ENCODE peak calls at places on chromosomes 13 and 19, in ten cellular contexts. J is RWPE1; N is PC-3; P is CD4-positive, alpha-beta T cell; G is endothelial cell; V is heart left ventricle; Z is fibroblast of lung; B is GM10248; O is Calu3; C is neural progenitor cell. F is an unnamed sample.

GRCh38 chr13:73303858-73304257 is 245.1 kb downstream of the KLF5 start:
- DNase-seq in C (no peak), O (no peak), V (no peak), G (no peak), J (peak), N (peak), Z (no peak), B (no peak), P (no peak), F (no peak)

GRCh38 chr19:46901701-46902401 is 41.1 kb downstream of the ARHGAP35 start:
- DNase-seq in J (peak), Z (no peak), G (no peak), N (peak), B (no peak), V (no peak), P (no peak), C (no peak), O (no peak), F (no peak)

GRCh38 chr13:24208314-24208713 is 47.8 kb downstream of the SPATA13 start:
- DNase-seq in J (peak), N (peak), P (no peak), Z (peak), O (no peak), C (no peak), G (no peak), B (no peak), V (peak), F (no peak)

GRCh38 chr13:88000239-88000638 is 329.1 kb downstream of the SLITRK5 start:
- DNase-seq in Z (no peak), J (no peak), N (no peak), C (no peak), G (no peak), V (no peak), B (no peak), P (no peak), O (no peak), F (no peak)

GRCh38 chr13:100347941-100348340 is 240.6 kb downstream of the GGACT start:
- DNase-seq in P (no peak), G (no peak), J (peak), O (no peak), B (no peak), Z (peak), N (peak), C (no peak), V (no peak), F (no peak)

GRCh38 chr13:112619730-112620639 is 32.0 kb upstream of the TUBGCP3 start:
- DNase-seq in J (peak), O (no peak), V (peak), N (no peak), B (no peak), P (no peak), C (peak), Z (peak), G (peak), F (no peak)

GRCh38 chr13:43573361-43573740 is 213.4 kb downstream of the ENOX1 start:
- DNase-seq in G (no peak), V (no peak), P (no peak), N (peak), J (peak), Z (no peak), C (no peak), O (peak), B (no peak), F (no peak)

GRCh38 chr13:44364601-44365000 is 9.0 kb upstream of the SERP2 start:
- DNase-seq in P (no peak), O (peak), C (peak), V (no peak), J (peak), N (peak), B (no peak), G (no peak), Z (peak), F (no peak)

GRCh38 chr13:41782086-41782485 is 178.8 kb downstream of the VWA8 start:
- DNase-seq in Z (no peak), P (no peak), B (no peak), V (no peak), G (no peak), N (no peak), J (no peak), C (peak), O (no peak), F (no peak)

GRCh38 chr13:42836930-42837329 is 55.5 kb downstream of the FAM216B start:
- DNase-seq in N (peak), Z (peak), C (peak), G (no peak), B (no peak), J (no peak), V (no peak), O (peak), P (no peak), F (no peak)

GRCh38 chr19:47432091-47432490 is 12.8 kb upstream of the MEIS3 start:
- DNase-seq in O (no peak), N (no peak), P (no peak), J (no peak), V (no peak), Z (no peak), G (no peak), B (no peak), C (no peak), F (no peak)

GRCh38 chr13:51760592-51760991 is 43.4 kb downstream of the DHRS12 start:
- DNase-seq in N (no peak), Z (no peak), B (no peak), P (no peak), O (no peak), C (no peak), J (no peak), G (no peak), V (no peak), F (no peak)

GRCh38 chr19:45439569-45440258 is 16.0 kb upstream of the ERCC1 start:
- DNase-seq in G (peak), J (peak), C (peak), P (peak), Z (peak), N (peak), B (peak), V (peak), O (peak), F (peak)

GRCh38 chr19:33691736-33692135 is 70.0 kb downstream of the CHST8 start:
- DNase-seq in O (no peak), N (no peak), V (no peak), Z (no peak), P (no peak), C (no peak), B (no peak), G (no peak), J (no peak), F (no peak)

GRCh38 chr13:22801402-22802003 is 379.3 kb upstream of the SGCG start:
- DNase-seq in P (no peak), B (no peak), N (no peak), Z (peak), O (no peak), J (no peak), C (peak), G (no peak), V (no peak), F (no peak)

GRCh38 chr19:55346725-55347441 is 7.2 kb downstream of the KMT5C start:
- DNase-seq in V (no peak), C (no peak), B (no peak), Z (no peak), G (no peak), P (no peak), N (no peak), J (no peak), O (no peak), F (no peak)

GRCh38 chr19:17450264-17451075 is 2.0 kb upstream of the TMEM221 start:
- DNase-seq in G (no peak), B (peak), Z (no peak), J (peak), V (no peak), N (peak), O (peak), P (no peak), C (no peak), F (peak)

GRCh38 chr19:3543150-3544053 is 4.4 kb downstream of the TEKTIP1 start:
- DNase-seq in N (no peak), P (no peak), V (peak), C (no peak), Z (no peak), O (no peak), G (no peak), J (no peak), B (no peak), F (no peak)

GRCh38 chr19:19637523-19638251 is 5.8 kb downstream of the GMIP start:
- DNase-seq in B (no peak), V (no peak), J (no peak), P (no peak), O (no peak), G (no peak), Z (no peak), N (no peak), C (no peak), F (no peak)

GRCh38 chr13:75725784-75726183 is 89.7 kb downstream of the LMO7 start:
- DNase-seq in C (no peak), G (no peak), P (no peak), O (no peak), V (no peak), B (no peak), N (peak), Z (no peak), J (no peak), F (no peak)

GRCh38 chr13:21037656-21038055 is 23.7 kb downstream of the LATS2 start:
- DNase-seq in B (no peak), N (no peak), P (no peak), Z (no peak), J (no peak), O (no peak), V (no peak), C (no peak), G (no peak), F (no peak)

GRCh38 chr19:17074628-17075034 is 621 bp downstream of the HAUS8 start:
- DNase-seq in B (no peak), O (peak), J (no peak), G (no peak), C (no peak), V (no peak), N (no peak), P (no peak), Z (no peak), F (no peak)

DNA sequence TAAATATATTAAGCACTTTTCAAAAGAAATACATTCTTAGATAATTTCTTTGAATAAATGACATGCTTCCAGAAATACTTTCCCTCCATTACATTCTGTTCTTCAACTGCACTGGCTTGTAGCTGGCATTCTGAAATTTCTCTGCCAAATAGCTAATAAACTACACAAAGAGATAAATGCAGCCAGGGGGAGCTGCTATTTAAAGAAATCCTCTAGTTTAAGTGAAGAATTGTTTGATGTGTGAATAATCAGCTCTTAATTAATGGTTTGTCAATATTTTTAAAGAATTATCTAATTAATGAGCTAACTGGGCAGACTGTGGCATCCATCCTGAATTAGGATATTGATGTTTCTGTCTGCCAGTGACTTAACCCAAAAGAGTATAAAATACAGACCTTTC is 30.7 kb downstream of the SLC7A1 start:
- DNase-seq in V (no peak), P (no peak), Z (no peak), G (no peak), J (no peak), B (no peak), O (no peak), C (no peak), N (no peak), F (no peak)
- TF ChIP-seq CTCF in V (no peak), P (no peak), Z (peak), G (no peak), J (no peak), B (no peak), O (no peak), C (no peak), N (peak), F (no peak)

DNA sequence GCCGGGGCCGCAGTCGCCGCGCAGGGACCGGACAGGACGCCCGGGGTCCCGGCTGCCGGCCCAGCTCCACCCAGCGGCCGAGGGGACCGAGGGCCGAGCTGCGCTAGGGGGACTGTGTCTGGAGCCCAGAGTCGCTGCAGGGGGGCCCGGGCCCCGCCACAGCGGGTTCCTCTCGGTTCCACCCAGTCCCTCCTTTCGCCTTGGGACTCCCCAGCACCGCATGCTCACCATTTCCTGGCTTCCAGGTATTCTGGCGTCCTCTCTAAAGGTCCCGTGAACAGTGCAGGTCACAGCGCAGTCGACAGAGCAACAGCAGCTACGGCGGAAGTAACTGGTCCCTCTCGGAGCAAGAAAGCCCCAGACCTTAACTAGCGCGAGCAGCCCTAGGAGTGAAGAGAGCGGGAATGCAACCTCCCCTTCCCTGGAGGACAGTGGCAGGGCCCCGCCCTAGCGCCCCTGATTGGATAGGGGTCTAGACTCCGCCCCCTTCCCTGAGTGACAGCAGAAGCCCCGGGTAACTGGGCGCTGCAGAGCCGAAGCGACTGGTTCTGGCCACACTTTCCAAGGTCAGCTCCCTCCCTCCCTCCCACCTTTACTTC is at the start of gene ZNF878:
- DNase-seq in B (peak), P (peak), Z (peak), N (peak), O (peak), V (peak), J (peak), G (no peak), C (peak), F (peak)
- TF ChIP-seq CTCF in B (peak), P (no peak), Z (no peak), N (peak), O (no peak), V (no peak), J (no peak), G (no peak), C (peak), F (no peak)

DNA sequence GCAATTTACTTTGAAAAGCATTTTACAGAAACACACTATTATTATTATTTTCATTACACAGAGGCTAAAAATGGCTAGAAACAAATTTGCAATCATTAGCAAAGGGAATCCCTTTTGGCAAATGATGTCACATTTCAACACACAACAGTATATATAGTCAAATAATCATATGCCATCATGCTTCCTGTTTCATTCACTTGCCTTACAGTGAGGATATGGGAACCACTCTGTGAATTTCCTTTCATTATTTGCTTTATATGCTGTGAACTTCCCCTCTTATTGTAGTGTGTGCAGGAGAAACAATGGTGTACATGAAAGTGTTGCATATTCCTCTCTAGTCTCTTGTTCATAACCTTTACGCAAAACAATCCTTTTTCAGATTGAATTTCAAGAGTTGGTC is 657.3 kb downstream of the EFNB2 start:
- DNase-seq in B (no peak), Z (no peak), G (no peak), N (no peak), O (no peak), J (no peak), V (no peak), P (no peak), C (no peak), F (no peak)
- TF ChIP-seq CTCF in B (no peak), Z (no peak), G (no peak), N (no peak), O (no peak), J (no peak), V (no peak), P (no peak), C (no peak), F (no peak)

GRCh38 chr19:29387586-29387985 is 138.2 kb upstream of the VSTM2B start:
- DNase-seq in P (no peak), O (no peak), N (no peak), C (no peak), Z (no peak), B (no peak), G (no peak), J (no peak), V (no peak), F (no peak)

GRCh38 chr19:29385191-29385795 is 140.5 kb upstream of the VSTM2B start:
- DNase-seq in V (no peak), C (no peak), P (no peak), O (no peak), J (no peak), G (no peak), B (no peak), N (no peak), Z (no peak), F (no peak)

GRCh38 chr19:29393915-29394460 is 131.8 kb upstream of the VSTM2B start:
- DNase-seq in V (no peak), B (no peak), O (no peak), Z (no peak), N (peak), J (no peak), P (no peak), C (peak), G (no peak), F (no peak)

GRCh38 chr19:29390742-29391141 is 135.1 kb upstream of the VSTM2B start:
- DNase-seq in G (no peak), N (no peak), C (no peak), J (no peak), B (no peak), V (no peak), O (no peak), Z (no peak), P (no peak), F (no peak)

GRCh38 chr19:29389495-29389894 is 136.3 kb upstream of the VSTM2B start:
- DNase-seq in O (no peak), Z (no peak), P (no peak), G (no peak), J (no peak), N (no peak), V (no peak), C (no peak), B (no peak), F (no peak)
- TF ChIP-seq CTCF in O (no peak), Z (no peak), P (no peak), G (no peak), J (no peak), N (no peak), V (no peak), C (no peak), B (no peak), F (no peak)

GRCh38 chr13:28321751-28322150 is 173.2 kb downstream of the FLT1 start:
- DNase-seq in V (no peak), G (no peak), B (no peak), J (no peak), N (no peak), Z (no peak), O (no peak), C (no peak), P (no peak), F (no peak)
- TF ChIP-seq CTCF in V (no peak), G (no peak), B (no peak), J (no peak), N (no peak), Z (no peak), O (no peak), C (no peak), P (no peak), F (no peak)

DNA sequence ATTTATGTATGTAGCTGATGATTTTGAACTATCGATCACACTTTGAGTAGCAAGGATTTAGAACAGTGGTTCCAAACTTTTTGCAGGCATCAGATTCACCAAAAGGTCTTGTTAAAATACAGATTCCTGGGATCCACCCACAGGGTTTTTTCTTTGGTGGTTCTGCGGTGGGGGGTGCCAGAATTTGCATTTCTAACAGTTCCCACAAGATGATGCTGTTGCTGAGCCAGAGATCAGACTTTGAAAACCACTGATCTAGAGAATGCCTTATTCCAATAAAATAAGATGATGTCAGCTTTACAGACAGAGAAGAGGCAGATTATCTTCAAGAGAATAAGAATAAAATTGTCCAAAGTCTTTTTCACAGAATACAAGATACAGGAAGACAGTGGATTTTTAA is 80.9 kb upstream of the SHISA2 start:
- DNase-seq in N (peak), Z (peak), G (no peak), P (no peak), J (peak), O (no peak), B (no peak), C (peak), V (no peak), F (no peak)
- TF ChIP-seq CTCF in N (peak), Z (peak), G (no peak), P (no peak), J (peak), O (no peak), B (no peak), C (peak), V (no peak), F (no peak)

DNA sequence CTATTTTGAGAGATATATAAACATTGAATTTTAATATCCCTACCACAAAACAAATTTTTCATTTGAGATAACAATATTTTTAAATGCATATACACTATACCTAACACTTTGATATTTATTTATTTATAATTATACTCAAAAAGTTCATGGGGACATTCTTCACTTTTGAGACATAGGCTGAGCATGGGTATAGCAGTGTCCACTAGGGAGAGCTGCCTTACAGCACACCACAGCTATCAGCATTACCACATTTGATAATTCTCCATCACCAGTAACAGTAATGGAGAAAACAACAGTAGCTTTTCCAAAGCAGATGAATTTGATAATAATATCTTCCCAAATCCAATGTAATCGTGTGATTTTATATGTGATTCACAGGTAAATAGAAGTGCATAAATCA is 626.1 kb downstream of the DACH1 start:
- DNase-seq in O (no peak), C (peak), Z (peak), V (no peak), G (no peak), N (peak), B (no peak), J (no peak), P (no peak), F (no peak)
- TF ChIP-seq CTCF in O (no peak), C (peak), Z (peak), V (peak), G (no peak), N (peak), B (peak), J (peak), P (no peak), F (no peak)

DNA sequence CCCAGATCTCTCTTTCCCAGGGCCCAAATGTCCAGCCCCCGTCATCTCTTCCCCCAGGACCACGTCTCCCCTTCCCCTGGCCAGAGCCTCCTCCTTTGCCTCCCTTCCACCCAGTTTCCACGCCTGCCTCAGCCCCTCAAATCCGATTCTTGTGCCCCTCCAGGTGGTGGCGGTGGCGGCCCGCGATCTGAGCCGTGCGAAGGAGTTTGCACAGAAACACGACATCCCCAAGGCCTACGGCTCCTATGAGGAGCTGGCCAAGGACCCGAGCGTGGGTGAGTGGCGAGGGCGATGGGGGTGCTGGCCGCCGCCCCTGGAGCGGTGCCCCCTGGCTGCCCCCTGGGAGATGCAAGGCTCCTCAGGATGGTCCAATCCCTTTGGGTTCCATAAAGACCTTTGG is 1.3 kb downstream of the DHDH start:
- DNase-seq in C (peak), Z (no peak), B (no peak), P (no peak), O (no peak), V (no peak), N (no peak), G (peak), J (no peak), F (no peak)
- TF ChIP-seq CTCF in C (peak), Z (no peak), B (no peak), P (no peak), O (no peak), V (no peak), N (no peak), G (no peak), J (no peak), F (no peak)

F was measured in GM20000.